ENCODE peak calls at places on chromosomes 3 and 15, in six cellular contexts. One of them, this sample, is unnamed.

GRCh38 chr15:88802991-88803240 is 320 bp upstream of the ACAN start:
- DNase-seq in A549: no peak
- DNase-seq in SJSA1: no peak
- DNase-seq in GM12878: no peak
- DNase-seq in psoas muscle: no peak
- DNase-seq in astrocyte: no peak
- DNase-seq in this sample: no peak

GRCh38 chr15:51274956-51275355 is 63.4 kb downstream of the CYP19A1 start:
- DNase-seq in A549: no peak
- DNase-seq in SJSA1: no peak
- DNase-seq in GM12878: no peak
- DNase-seq in psoas muscle: no peak
- DNase-seq in astrocyte: no peak
- DNase-seq in this sample: no peak

GRCh38 chr3:78086150-78086549 is 1046.3 kb downstream of the ROBO2 start:
- DNase-seq in A549: peak
- DNase-seq in SJSA1: no peak
- DNase-seq in GM12878: no peak
- DNase-seq in psoas muscle: no peak
- DNase-seq in astrocyte: peak
- DNase-seq in this sample: no peak

GRCh38 chr3:111859974-111860859 is 1.2 kb downstream of the PHLDB2 start:
- DNase-seq in A549: peak
- DNase-seq in SJSA1: peak
- DNase-seq in GM12878: peak
- DNase-seq in psoas muscle: peak
- DNase-seq in astrocyte: peak
- DNase-seq in this sample: peak

GRCh38 chr15:73994912-73995622 is 551 bp downstream of the PML start:
- DNase-seq in A549: no peak
- DNase-seq in SJSA1: peak
- DNase-seq in GM12878: no peak
- DNase-seq in psoas muscle: peak
- DNase-seq in astrocyte: no peak
- DNase-seq in this sample: no peak

GRCh38 chr3:139745831-139746230 is 68.1 kb upstream of the NMNAT3 start:
- DNase-seq in A549: no peak
- DNase-seq in SJSA1: peak
- DNase-seq in GM12878: no peak
- DNase-seq in psoas muscle: no peak
- DNase-seq in astrocyte: peak
- DNase-seq in this sample: no peak

GRCh38 chr3:14262212-14262611 is 83.6 kb downstream of the LSM3 start:
- DNase-seq in A549: no peak
- DNase-seq in SJSA1: no peak
- DNase-seq in GM12878: no peak
- DNase-seq in psoas muscle: no peak
- DNase-seq in astrocyte: no peak
- DNase-seq in this sample: no peak

GRCh38 chr3:20405731-20406130 is 219.7 kb upstream of the SGO1 start:
- DNase-seq in A549: no peak
- DNase-seq in SJSA1: no peak
- DNase-seq in GM12878: no peak
- DNase-seq in psoas muscle: no peak
- DNase-seq in astrocyte: peak
- DNase-seq in this sample: no peak

GRCh38 chr3:43290961-43291360 is 4.6 kb downstream of the SNRK start:
- DNase-seq in A549: no peak
- DNase-seq in SJSA1: no peak
- DNase-seq in GM12878: no peak
- DNase-seq in psoas muscle: no peak
- DNase-seq in astrocyte: peak
- DNase-seq in this sample: no peak

GRCh38 chr15:90603893-90604292 is 74.2 kb downstream of the CRTC3 start:
- DNase-seq in A549: peak
- DNase-seq in SJSA1: peak
- DNase-seq in GM12878: no peak
- DNase-seq in psoas muscle: no peak
- DNase-seq in astrocyte: no peak
- DNase-seq in this sample: no peak

GRCh38 chr15:44738340-44738984 is 2.1 kb downstream of the TRIM69 start:
- DNase-seq in A549: peak
- DNase-seq in SJSA1: peak
- DNase-seq in GM12878: no peak
- DNase-seq in psoas muscle: no peak
- DNase-seq in astrocyte: peak
- DNase-seq in this sample: no peak

GRCh38 chr3:14876942-14877341 is 58.2 kb downstream of the FGD5 start:
- DNase-seq in A549: peak
- DNase-seq in SJSA1: no peak
- DNase-seq in GM12878: no peak
- DNase-seq in psoas muscle: peak
- DNase-seq in astrocyte: peak
- DNase-seq in this sample: peak

GRCh38 chr15:74831813-74832495 is 5.5 kb downstream of the CPLX3 start:
- DNase-seq in A549: no peak
- DNase-seq in SJSA1: no peak
- DNase-seq in GM12878: no peak
- DNase-seq in psoas muscle: no peak
- DNase-seq in astrocyte: no peak
- DNase-seq in this sample: no peak

GRCh38 chr3:134486577-134487041 is 752 bp downstream of the CEP63 start:
- DNase-seq in A549: peak
- DNase-seq in SJSA1: no peak
- DNase-seq in GM12878: no peak
- DNase-seq in psoas muscle: no peak
- DNase-seq in astrocyte: peak
- DNase-seq in this sample: no peak

GRCh38 chr15:60480149-60480548 is 1.2 kb upstream of the ICE2 start:
- DNase-seq in A549: no peak
- DNase-seq in SJSA1: no peak
- DNase-seq in GM12878: peak
- DNase-seq in psoas muscle: no peak
- DNase-seq in astrocyte: no peak
- DNase-seq in this sample: no peak

GRCh38 chr3:59451041-59451763 is 401.4 kb upstream of the CFAP20DC start:
- DNase-seq in A549: no peak
- DNase-seq in SJSA1: peak
- DNase-seq in GM12878: peak
- DNase-seq in psoas muscle: no peak
- DNase-seq in astrocyte: no peak
- DNase-seq in this sample: no peak

DNA sequence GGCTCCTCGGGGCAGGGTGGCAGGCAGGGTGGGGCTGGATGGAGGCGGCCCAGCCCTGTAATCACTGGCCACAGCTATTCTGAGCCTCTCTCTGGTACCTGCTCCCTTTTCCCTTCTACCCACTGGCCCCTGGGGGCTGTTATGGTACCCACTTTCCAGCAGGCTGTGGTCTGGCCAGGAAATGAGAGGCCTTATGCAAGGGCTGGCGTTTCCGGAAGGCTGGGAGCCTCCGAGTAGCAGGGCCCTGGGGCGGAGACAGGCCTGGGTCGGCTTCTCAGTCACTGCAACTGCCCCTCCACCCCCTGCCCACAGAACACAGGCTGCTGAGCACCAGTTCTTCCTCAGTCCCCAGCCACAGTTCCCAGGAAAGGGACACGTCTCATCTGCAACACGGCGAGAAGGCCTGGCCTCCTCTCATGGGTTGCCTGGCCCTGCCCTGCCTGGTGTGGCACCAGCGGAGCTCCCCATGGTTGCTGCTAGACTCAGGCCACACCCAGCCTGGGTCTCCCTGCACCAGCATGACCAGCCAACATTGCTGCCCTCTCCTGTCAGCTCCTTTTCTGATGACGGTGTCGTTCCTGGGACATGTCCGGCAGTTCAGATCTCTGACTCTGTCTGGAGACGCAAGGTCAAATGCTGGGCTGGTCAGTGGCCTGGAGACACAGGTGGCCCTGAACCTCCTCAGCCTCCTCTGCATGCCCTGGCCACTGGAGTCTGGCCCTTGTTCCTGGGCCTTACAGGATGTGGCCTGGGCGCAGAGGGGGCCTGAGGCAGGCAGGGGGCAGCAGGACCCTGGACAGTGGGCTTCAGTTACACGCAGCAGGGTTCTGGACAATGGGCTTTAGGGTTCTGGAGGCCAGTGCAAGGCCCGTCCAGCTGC is 6.5 kb downstream of the CHST13 start:
- DNase-seq in A549: no peak
- DNase-seq in SJSA1: no peak
- DNase-seq in GM12878: no peak
- DNase-seq in psoas muscle: peak
- DNase-seq in astrocyte: no peak
- DNase-seq in this sample: no peak
- H3K4me3 ChIP-seq in A549: no peak
- H3K4me3 ChIP-seq in SJSA1: no peak
- H3K4me3 ChIP-seq in GM12878: no peak
- H3K4me3 ChIP-seq in psoas muscle: no peak
- H3K4me3 ChIP-seq in astrocyte: no peak
- H3K4me3 ChIP-seq in this sample: no peak

GRCh38 chr3:28012830-28013229 is 228.6 kb upstream of the CMC1 start:
- DNase-seq in A549: no peak
- DNase-seq in SJSA1: no peak
- DNase-seq in GM12878: no peak
- DNase-seq in psoas muscle: no peak
- DNase-seq in astrocyte: no peak
- DNase-seq in this sample: no peak
- H3K27ac ChIP-seq in A549: no peak
- H3K27ac ChIP-seq in SJSA1: no peak
- H3K27ac ChIP-seq in GM12878: no peak
- H3K27ac ChIP-seq in psoas muscle: no peak
- H3K27ac ChIP-seq in astrocyte: no peak
- H3K27ac ChIP-seq in this sample: no peak

GRCh38 chr15:66935688-66936087 is 129.7 kb upstream of the SMAD3 start:
- DNase-seq in A549: no peak
- DNase-seq in SJSA1: no peak
- DNase-seq in GM12878: no peak
- DNase-seq in psoas muscle: no peak
- DNase-seq in astrocyte: no peak
- DNase-seq in this sample: no peak
- H3K4me3 ChIP-seq in A549: no peak
- H3K4me3 ChIP-seq in SJSA1: peak
- H3K4me3 ChIP-seq in GM12878: no peak
- H3K4me3 ChIP-seq in psoas muscle: peak
- H3K4me3 ChIP-seq in astrocyte: no peak
- H3K4me3 ChIP-seq in this sample: no peak

DNA sequence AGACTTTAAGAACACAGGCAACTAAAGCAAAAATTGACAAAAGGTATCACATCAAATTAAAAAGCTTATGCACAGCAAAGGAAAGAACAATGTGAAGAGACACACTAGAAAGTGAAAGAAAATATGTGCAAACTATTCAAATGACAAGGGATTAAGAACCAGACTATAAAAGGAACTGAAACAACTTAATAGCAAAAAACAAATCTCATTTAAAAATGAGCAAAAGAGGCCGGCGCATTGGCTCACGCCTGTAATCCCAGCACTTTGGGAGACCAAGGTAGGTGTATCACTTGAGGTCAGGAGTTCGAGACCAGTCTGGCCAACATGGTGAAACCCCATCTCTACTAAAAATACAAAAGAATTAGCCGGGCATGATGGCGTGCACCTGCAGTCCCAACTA is 14.4 kb downstream of the NGLY1 start:
- DNase-seq in A549: no peak
- DNase-seq in SJSA1: no peak
- DNase-seq in GM12878: no peak
- DNase-seq in psoas muscle: no peak
- DNase-seq in astrocyte: no peak
- DNase-seq in this sample: no peak
- H3K27ac ChIP-seq in A549: no peak
- H3K27ac ChIP-seq in SJSA1: no peak
- H3K27ac ChIP-seq in GM12878: no peak
- H3K27ac ChIP-seq in psoas muscle: no peak
- H3K27ac ChIP-seq in astrocyte: no peak
- H3K27ac ChIP-seq in this sample: no peak

This sample was measured in esophagus squamous epithelium.